ENCODE peak calls at places on chromosome 6, in four cellular contexts. B is esophagus squamous epithelium, A is hepatocyte, V is transverse colon. Z is an unnamed sample. For H3K27me3 and H3K9me3, the result is how much of the 10 kb centered on the place peaks cover.

GRCh38 chr6:43809417-43810305 is 39.6 kb downstream of the VEGFA start:
- DNase-seq in V (no peak), B (no peak), A (peak), Z (peak)

GRCh38 chr6:46210294-46210693 is 39.5 kb upstream of the ENPP5 start:
- DNase-seq in A (no peak), V (no peak), B (no peak), Z (no peak)

GRCh38 chr6:115773741-115774140 is 286.9 kb downstream of the FRK start:
- DNase-seq in V (no peak), A (no peak), B (no peak), Z (no peak)

GRCh38 chr6:35077006-35077712 is 64.0 kb downstream of the TCP11 start:
- DNase-seq in A (no peak), V (no peak), B (no peak), Z (no peak)

GRCh38 chr6:156950084-156950483 is 172.9 kb downstream of the ARID1B start:
- DNase-seq in A (no peak), V (no peak), B (no peak), Z (no peak)

GRCh38 chr6:50087231-50087954 is 37.7 kb upstream of the DEFB112 start:
- DNase-seq in A (no peak), V (no peak), B (no peak), Z (no peak)

GRCh38 chr6:146914563-146915483 is 289.4 kb upstream of the STXBP5 start:
- DNase-seq in V (no peak), B (no peak), A (peak), Z (peak)

GRCh38 chr6:43434441-43434840 is 7.1 kb downstream of the ABCC10 start:
- DNase-seq in B (no peak), A (no peak), V (no peak), Z (no peak)

GRCh38 chr6:85464722-85465150 is 14.9 kb downstream of the NT5E start:
- DNase-seq in B (no peak), V (no peak), A (no peak), Z (no peak)

GRCh38 chr6:125262026-125263013 is 39.4 kb downstream of the HDDC2 start:
- DNase-seq in A (no peak), B (no peak), V (no peak), Z (no peak)

GRCh38 chr6:5303711-5304110 is 42.4 kb downstream of the FARS2 start:
- DNase-seq in B (no peak), A (no peak), V (no peak), Z (no peak)

GRCh38 chr6:144150673-144151009 is 324 bp downstream of the STX11 start:
- DNase-seq in V (peak), A (peak), B (no peak), Z (no peak)

GRCh38 chr6:5899216-5900045 is 107.3 kb downstream of the NRN1 start:
- DNase-seq in A (no peak), V (no peak), B (no peak), Z (no peak)

GRCh38 chr6:153980176-153980575 is 58.9 kb upstream of the OPRM1 start:
- DNase-seq in B (no peak), A (no peak), V (no peak), Z (no peak)

GRCh38 chr6:147054158-147054557 is 150.1 kb upstream of the STXBP5 start:
- DNase-seq in V (no peak), B (no peak), A (no peak), Z (no peak)

GRCh38 chr6:134447423-134447822 is 129.5 kb upstream of the SGK1 start:
- DNase-seq in A (no peak), V (no peak), B (no peak), Z (no peak)

GRCh38 chr6:98779618-98780017 is 54.8 kb upstream of the POU3F2 start:
- DNase-seq in A (peak), B (no peak), V (no peak), Z (no peak)
- H3K27me3 ChIP-seq in A (under half), B (under half), V (under half), Z (under half)

DNA sequence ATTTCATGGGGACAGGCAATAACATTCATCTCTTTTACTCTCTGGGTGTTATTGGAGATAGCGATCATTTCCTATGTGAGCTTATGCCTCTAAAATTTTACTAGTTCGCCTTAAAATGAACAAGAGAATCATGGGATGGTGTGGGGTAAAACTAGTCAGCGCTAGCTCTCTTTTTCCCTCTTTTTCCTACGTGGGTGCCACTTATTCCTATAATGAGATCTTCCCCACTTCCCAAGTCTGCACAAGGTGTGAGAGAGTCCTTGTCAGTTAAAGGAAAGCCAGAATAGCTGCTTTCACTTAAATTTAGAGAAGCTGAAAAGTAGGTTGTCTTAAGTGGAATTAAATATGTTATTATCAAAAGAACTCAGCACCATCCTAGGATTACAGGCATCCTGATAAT is 173.2 kb upstream of the BMP5 start:
- DNase-seq in B (no peak), A (no peak), V (no peak), Z (no peak)
- H3K27ac ChIP-seq in B (no peak), A (no peak), V (no peak), Z (no peak)

GRCh38 chr6:37966801-37967200 is 147.3 kb downstream of the ZFAND3 start:
- DNase-seq in B (no peak), V (no peak), A (no peak), Z (no peak)
- H3K9me3 ChIP-seq in B (under half), V (under half), A (under half), Z (under half)

GRCh38 chr6:169175360-169175887 is 78.2 kb downstream of the THBS2 start:
- DNase-seq in B (no peak), V (no peak), A (no peak), Z (no peak)

GRCh38 chr6:169176361-169176991 is 77.2 kb downstream of the THBS2 start:
- DNase-seq in V (no peak), A (no peak), B (no peak), Z (no peak)

GRCh38 chr6:169172946-169173345 is 80.7 kb downstream of the THBS2 start:
- DNase-seq in V (no peak), A (no peak), B (no peak), Z (no peak)

GRCh38 chr6:169173532-169174268 is 79.9 kb downstream of the THBS2 start:
- DNase-seq in V (no peak), A (no peak), B (no peak), Z (no peak)

GRCh38 chr6:169174516-169175359 is 78.9 kb downstream of the THBS2 start:
- DNase-seq in V (no peak), B (no peak), A (no peak), Z (no peak)
- H3K27me3 ChIP-seq in V (under half), B (under half), A (under half), Z (under half)

DNA sequence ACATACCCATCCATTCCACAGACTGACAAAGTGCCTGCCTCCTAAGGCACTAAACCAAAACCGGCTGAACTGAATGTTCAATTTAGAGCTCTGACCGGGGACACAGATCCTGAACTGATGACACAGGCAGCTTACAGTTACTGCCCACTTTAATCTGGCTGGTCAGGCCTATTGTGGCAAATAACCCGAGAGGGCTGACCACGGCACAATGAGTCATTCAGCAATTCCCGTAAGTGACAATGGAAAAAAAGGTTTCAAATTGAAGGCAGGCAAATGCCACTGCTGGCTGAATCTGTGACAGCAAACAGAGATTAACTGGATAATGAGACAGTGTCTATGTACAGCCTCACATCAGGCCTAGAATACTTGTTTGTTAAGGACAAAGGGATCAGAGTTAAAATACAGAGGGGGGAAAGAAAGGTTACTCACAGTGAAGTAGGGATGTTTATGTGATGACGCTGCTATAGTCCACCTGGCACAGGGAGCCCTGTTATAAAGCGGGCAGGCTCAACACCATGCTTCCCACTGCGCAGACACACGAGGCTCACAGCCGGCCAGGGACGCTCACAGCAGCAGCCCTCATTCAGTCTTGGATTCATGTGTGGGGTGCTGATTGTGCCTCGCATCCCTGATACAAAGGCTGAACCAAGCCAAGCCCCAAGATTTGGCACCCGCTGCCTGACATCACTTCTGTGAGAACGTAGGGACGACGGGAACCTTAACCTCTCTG is 54.4 kb downstream of the RTN4IP1 start:
- DNase-seq in V (no peak), A (peak), B (no peak), Z (no peak)
- H3K27ac ChIP-seq in V (peak), A (peak), B (peak), Z (no peak)